ENCODE peak calls at places on chromosomes 12 and 14, in eight cellular contexts. One of them, this sample, is unnamed.

GRCh38 chr12:108117163-108117849 is 11.8 kb upstream of the WSCD2 start:
- DNase-seq in fibroblast of lung: no peak
- DNase-seq in hepatocyte: no peak
- DNase-seq in endothelial cell of umbilical vein: no peak
- DNase-seq in mammary epithelial cell: peak; percentile 61
- DNase-seq in GM23248: no peak
- DNase-seq in H1: no peak
- DNase-seq in PC-9: no peak
- DNase-seq in this sample: no peak

GRCh38 chr12:11170810-11171144 is 217 bp upstream of the SMIM10L1 start:
- DNase-seq in fibroblast of lung: no peak
- DNase-seq in hepatocyte: no peak
- DNase-seq in endothelial cell of umbilical vein: no peak
- DNase-seq in mammary epithelial cell: no peak
- DNase-seq in GM23248: no peak
- DNase-seq in H1: no peak
- DNase-seq in PC-9: no peak
- DNase-seq in this sample: peak; percentile 71

GRCh38 chr12:56628671-56629458 is 1.3 kb downstream of the BAZ2A start:
- DNase-seq in fibroblast of lung: peak; percentile 43
- DNase-seq in hepatocyte: peak; percentile 69
- DNase-seq in endothelial cell of umbilical vein: peak; percentile 80
- DNase-seq in mammary epithelial cell: peak; percentile 60
- DNase-seq in GM23248: peak; percentile 83
- DNase-seq in H1: no peak
- DNase-seq in PC-9: no peak
- DNase-seq in this sample: no peak

GRCh38 chr12:8609061-8609570 is 3.5 kb downstream of the AICDA start:
- DNase-seq in fibroblast of lung: peak; percentile 43
- DNase-seq in hepatocyte: peak; percentile 60
- DNase-seq in endothelial cell of umbilical vein: peak; percentile 67
- DNase-seq in mammary epithelial cell: peak; percentile 19
- DNase-seq in GM23248: peak; percentile 66
- DNase-seq in H1: no peak
- DNase-seq in PC-9: peak; percentile 33
- DNase-seq in this sample: peak; percentile 37

GRCh38 chr12:96907681-96908163 is 665 bp downstream of the NEDD1 start:
- DNase-seq in fibroblast of lung: peak; percentile 39
- DNase-seq in hepatocyte: peak; percentile 33
- DNase-seq in endothelial cell of umbilical vein: peak; percentile 59
- DNase-seq in mammary epithelial cell: peak; percentile 42
- DNase-seq in GM23248: peak; percentile 59
- DNase-seq in H1: no peak
- DNase-seq in PC-9: peak; percentile 8
- DNase-seq in this sample: no peak

GRCh38 chr14:72582582-72582981 is 311.3 kb downstream of the DPF3 start:
- DNase-seq in fibroblast of lung: no peak
- DNase-seq in hepatocyte: no peak
- DNase-seq in endothelial cell of umbilical vein: no peak
- DNase-seq in mammary epithelial cell: peak; percentile 15
- DNase-seq in GM23248: no peak
- DNase-seq in H1: no peak
- DNase-seq in PC-9: no peak
- DNase-seq in this sample: no peak

GRCh38 chr12:104549820-104550480 is 93.2 kb downstream of the CHST11 start:
- DNase-seq in fibroblast of lung: peak; percentile 69
- DNase-seq in hepatocyte: no peak
- DNase-seq in endothelial cell of umbilical vein: no peak
- DNase-seq in mammary epithelial cell: peak; percentile 55
- DNase-seq in GM23248: no peak
- DNase-seq in H1: no peak
- DNase-seq in PC-9: peak; percentile 21
- DNase-seq in this sample: no peak

GRCh38 chr12:124762791-124763593 is 100.7 kb downstream of the SCARB1 start:
- DNase-seq in fibroblast of lung: peak; percentile 84
- DNase-seq in hepatocyte: no peak
- DNase-seq in endothelial cell of umbilical vein: no peak
- DNase-seq in mammary epithelial cell: peak; percentile 88
- DNase-seq in GM23248: no peak
- DNase-seq in H1: no peak
- DNase-seq in PC-9: no peak
- DNase-seq in this sample: no peak

GRCh38 chr12:9902539-9903228 is 21.4 kb downstream of the KLRF2 start:
- DNase-seq in fibroblast of lung: no peak
- DNase-seq in hepatocyte: no peak
- DNase-seq in endothelial cell of umbilical vein: no peak
- DNase-seq in mammary epithelial cell: peak; percentile 48
- DNase-seq in GM23248: no peak
- DNase-seq in H1: no peak
- DNase-seq in PC-9: no peak
- DNase-seq in this sample: no peak

GRCh38 chr14:95518045-95518751 is 1.7 kb upstream of the SYNE3 start:
- DNase-seq in fibroblast of lung: peak; percentile 70
- DNase-seq in hepatocyte: no peak
- DNase-seq in endothelial cell of umbilical vein: peak; percentile 63
- DNase-seq in mammary epithelial cell: no peak
- DNase-seq in GM23248: peak; percentile 42
- DNase-seq in H1: no peak
- DNase-seq in PC-9: no peak
- DNase-seq in this sample: no peak

GRCh38 chr12:107318804-107319535 is 225.6 kb upstream of the CRY1 start:
- DNase-seq in fibroblast of lung: peak; percentile 79
- DNase-seq in hepatocyte: peak; percentile 42
- DNase-seq in endothelial cell of umbilical vein: peak; percentile 48
- DNase-seq in mammary epithelial cell: peak; percentile 65
- DNase-seq in GM23248: peak; percentile 67
- DNase-seq in H1: no peak
- DNase-seq in PC-9: peak; percentile 24
- DNase-seq in this sample: no peak

GRCh38 chr14:39467889-39468524 is 35.8 kb upstream of the FBXO33 start:
- DNase-seq in fibroblast of lung: peak; percentile 36
- DNase-seq in hepatocyte: peak; percentile 51
- DNase-seq in endothelial cell of umbilical vein: peak; percentile 8
- DNase-seq in mammary epithelial cell: peak; percentile 26
- DNase-seq in GM23248: peak; percentile 43
- DNase-seq in H1: peak; percentile 33
- DNase-seq in PC-9: peak; percentile 6
- DNase-seq in this sample: no peak

GRCh38 chr14:65431951-65432350 is 19.4 kb downstream of the FUT8 start:
- DNase-seq in fibroblast of lung: peak; percentile 76
- DNase-seq in hepatocyte: no peak
- DNase-seq in endothelial cell of umbilical vein: no peak
- DNase-seq in mammary epithelial cell: no peak
- DNase-seq in GM23248: peak; percentile 54
- DNase-seq in H1: no peak
- DNase-seq in PC-9: no peak
- DNase-seq in this sample: no peak

GRCh38 chr14:104556256-104557021 is 23.1 kb upstream of the C14orf180 start:
- DNase-seq in fibroblast of lung: no peak
- DNase-seq in hepatocyte: no peak
- DNase-seq in endothelial cell of umbilical vein: no peak
- DNase-seq in mammary epithelial cell: no peak
- DNase-seq in GM23248: no peak
- DNase-seq in H1: no peak
- DNase-seq in PC-9: no peak
- DNase-seq in this sample: no peak

GRCh38 chr14:90061849-90062794 is at the start of gene KCNK13:
- DNase-seq in fibroblast of lung: peak; percentile 11
- DNase-seq in hepatocyte: peak; percentile 35
- DNase-seq in endothelial cell of umbilical vein: peak; percentile 9
- DNase-seq in mammary epithelial cell: peak; percentile 28
- DNase-seq in GM23248: peak; percentile 20
- DNase-seq in H1: no peak
- DNase-seq in PC-9: no peak
- DNase-seq in this sample: no peak

GRCh38 chr14:35855886-35856481 is 29.8 kb downstream of the BRMS1L start:
- DNase-seq in fibroblast of lung: peak; percentile 53
- DNase-seq in hepatocyte: no peak
- DNase-seq in endothelial cell of umbilical vein: no peak
- DNase-seq in mammary epithelial cell: no peak
- DNase-seq in GM23248: no peak
- DNase-seq in H1: no peak
- DNase-seq in PC-9: no peak
- DNase-seq in this sample: no peak

GRCh38 chr14:20441466-20441865 is 5.5 kb upstream of the KLHL33 start:
- DNase-seq in fibroblast of lung: no peak
- DNase-seq in hepatocyte: no peak
- DNase-seq in endothelial cell of umbilical vein: no peak
- DNase-seq in mammary epithelial cell: no peak
- DNase-seq in GM23248: no peak
- DNase-seq in H1: no peak
- DNase-seq in PC-9: no peak
- DNase-seq in this sample: no peak

GRCh38 chr12:95951515-95951914 is 8.4 kb downstream of the AMDHD1 start:
- DNase-seq in fibroblast of lung: no peak
- DNase-seq in hepatocyte: no peak
- DNase-seq in endothelial cell of umbilical vein: no peak
- DNase-seq in mammary epithelial cell: no peak
- DNase-seq in GM23248: no peak
- DNase-seq in H1: no peak
- DNase-seq in PC-9: no peak
- DNase-seq in this sample: no peak

GRCh38 chr12:25013061-25013460 is 64.2 kb upstream of the BCAT1 start:
- DNase-seq in fibroblast of lung: no peak
- DNase-seq in hepatocyte: no peak
- DNase-seq in endothelial cell of umbilical vein: no peak
- DNase-seq in mammary epithelial cell: no peak
- DNase-seq in GM23248: no peak
- DNase-seq in H1: no peak
- DNase-seq in PC-9: no peak
- DNase-seq in this sample: no peak

GRCh38 chr12:25017336-25017735 is 68.4 kb upstream of the BCAT1 start:
- DNase-seq in fibroblast of lung: no peak
- DNase-seq in hepatocyte: no peak
- DNase-seq in endothelial cell of umbilical vein: no peak
- DNase-seq in mammary epithelial cell: peak; percentile 54
- DNase-seq in GM23248: no peak
- DNase-seq in H1: no peak
- DNase-seq in PC-9: no peak
- DNase-seq in this sample: no peak

GRCh38 chr12:25018146-25018545 is 69.2 kb upstream of the BCAT1 start:
- DNase-seq in fibroblast of lung: no peak
- DNase-seq in hepatocyte: no peak
- DNase-seq in endothelial cell of umbilical vein: no peak
- DNase-seq in mammary epithelial cell: no peak
- DNase-seq in GM23248: no peak
- DNase-seq in H1: no peak
- DNase-seq in PC-9: no peak
- DNase-seq in this sample: no peak

GRCh38 chr12:25009511-25010092 is 60.7 kb upstream of the BCAT1 start:
- DNase-seq in fibroblast of lung: no peak
- DNase-seq in hepatocyte: no peak
- DNase-seq in endothelial cell of umbilical vein: no peak
- DNase-seq in mammary epithelial cell: no peak
- DNase-seq in GM23248: no peak
- DNase-seq in H1: no peak
- DNase-seq in PC-9: no peak
- DNase-seq in this sample: no peak

DNA sequence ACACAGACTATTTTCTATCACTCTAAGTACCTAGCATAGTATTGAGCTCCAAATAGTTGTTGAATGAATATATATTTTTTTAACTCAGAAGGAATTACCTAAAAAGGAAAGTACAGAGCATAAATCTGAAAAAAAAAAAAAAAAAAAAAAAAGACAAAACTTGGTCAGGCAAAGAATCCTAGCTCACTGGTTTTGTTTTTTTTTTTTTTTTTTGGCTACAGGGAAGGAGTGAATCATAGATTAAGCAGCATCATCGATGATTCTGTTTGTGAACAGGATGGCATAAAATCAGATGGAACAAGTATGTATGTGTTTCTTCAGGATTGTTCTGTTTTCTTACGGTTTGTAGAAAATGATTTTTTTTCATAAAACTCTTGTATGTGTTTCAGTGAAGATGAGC is 66.1 kb upstream of the BCAT1 start:
- DNase-seq in fibroblast of lung: peak; percentile 62
- DNase-seq in hepatocyte: no peak
- DNase-seq in endothelial cell of umbilical vein: no peak
- DNase-seq in mammary epithelial cell: peak; percentile 41
- DNase-seq in GM23248: peak; percentile 26
- DNase-seq in H1: no peak
- DNase-seq in PC-9: no peak
- DNase-seq in this sample: no peak
- H3K27ac ChIP-seq in fibroblast of lung: no peak overlapping the region
- H3K27ac ChIP-seq in hepatocyte: no peak overlapping the region
- H3K27ac ChIP-seq in endothelial cell of umbilical vein: no peak overlapping the region
- H3K27ac ChIP-seq in mammary epithelial cell: no peak overlapping the region
- H3K27ac ChIP-seq in GM23248: no peak overlapping the region
- H3K27ac ChIP-seq in H1: no peak overlapping the region
- H3K27ac ChIP-seq in PC-9: no peak overlapping the region
- H3K27ac ChIP-seq in this sample: no peak overlapping the region

DNA sequence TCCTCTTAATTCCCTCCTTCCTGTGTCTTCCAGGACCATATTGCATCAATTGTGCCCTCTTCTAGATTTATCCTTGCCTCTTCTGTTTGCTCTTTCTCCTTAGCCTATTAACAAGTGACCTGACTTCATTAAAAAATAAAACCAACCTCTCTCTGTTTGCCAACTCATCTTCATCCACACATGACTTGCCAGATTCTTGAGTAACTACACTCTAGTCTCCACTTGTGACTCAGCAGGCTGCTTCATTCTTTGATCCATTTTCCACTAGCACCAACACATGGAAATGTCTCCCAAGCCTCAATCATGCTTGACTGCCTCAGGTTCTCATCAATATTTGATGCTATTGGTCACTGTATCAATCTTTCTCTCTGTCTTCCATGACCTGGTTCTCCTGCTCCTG is 492.4 kb upstream of the TMPO start:
- DNase-seq in fibroblast of lung: no peak
- DNase-seq in hepatocyte: no peak
- DNase-seq in endothelial cell of umbilical vein: no peak
- DNase-seq in mammary epithelial cell: peak; percentile 29
- DNase-seq in GM23248: no peak
- DNase-seq in H1: no peak
- DNase-seq in PC-9: no peak
- DNase-seq in this sample: no peak
- H3K4me3 ChIP-seq in fibroblast of lung: no peak overlapping the region
- H3K4me3 ChIP-seq in hepatocyte: no peak overlapping the region
- H3K4me3 ChIP-seq in endothelial cell of umbilical vein: no peak overlapping the region
- H3K4me3 ChIP-seq in mammary epithelial cell: no peak overlapping the region
- H3K4me3 ChIP-seq in GM23248: no peak overlapping the region
- H3K4me3 ChIP-seq in H1: no peak overlapping the region
- H3K4me3 ChIP-seq in PC-9: no peak overlapping the region
- H3K4me3 ChIP-seq in this sample: no peak overlapping the region

DNA sequence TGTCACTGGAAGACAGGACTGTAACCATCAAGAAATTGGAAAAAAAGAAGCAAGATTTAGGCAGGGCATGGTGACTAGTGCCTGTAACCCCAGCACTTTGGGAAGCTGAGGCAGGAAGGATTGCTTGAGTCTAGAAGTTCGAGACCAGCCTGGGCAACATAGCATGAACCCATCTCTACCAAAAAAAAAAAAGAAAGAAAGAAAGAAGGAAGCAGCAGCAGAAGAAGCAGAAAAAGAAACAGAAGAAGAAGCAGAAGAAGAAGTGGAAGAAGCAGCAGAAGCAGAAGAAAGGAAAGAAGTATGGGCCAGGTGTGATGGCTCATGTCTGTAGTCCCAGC is 30.5 kb upstream of the LGALS3 start:
- DNase-seq in fibroblast of lung: no peak
- DNase-seq in hepatocyte: no peak
- DNase-seq in endothelial cell of umbilical vein: no peak
- DNase-seq in mammary epithelial cell: no peak
- DNase-seq in GM23248: no peak
- DNase-seq in H1: no peak
- DNase-seq in PC-9: no peak
- DNase-seq in this sample: no peak
- TF ChIP-seq EZH2 in fibroblast of lung: no peak
- TF ChIP-seq EZH2 in hepatocyte: no peak
- TF ChIP-seq EZH2 in endothelial cell of umbilical vein: no peak
- TF ChIP-seq EZH2 in mammary epithelial cell: no peak
- TF ChIP-seq EZH2 in GM23248: no peak
- TF ChIP-seq EZH2 in H1: no peak
- TF ChIP-seq EZH2 in PC-9: no peak
- TF ChIP-seq EZH2 in this sample: no peak

GRCh38 chr12:130875193-130875592 is 3.3 kb downstream of the RAN start:
- DNase-seq in fibroblast of lung: no peak
- DNase-seq in hepatocyte: no peak
- DNase-seq in endothelial cell of umbilical vein: no peak
- DNase-seq in mammary epithelial cell: no peak
- DNase-seq in GM23248: no peak
- DNase-seq in H1: no peak
- DNase-seq in PC-9: no peak
- DNase-seq in this sample: no peak
- H3K27ac ChIP-seq in fibroblast of lung: no peak overlapping the region
- H3K27ac ChIP-seq in hepatocyte: no peak overlapping the region
- H3K27ac ChIP-seq in endothelial cell of umbilical vein: no peak overlapping the region
- H3K27ac ChIP-seq in mammary epithelial cell: no peak overlapping the region
- H3K27ac ChIP-seq in GM23248: no peak overlapping the region
- H3K27ac ChIP-seq in H1: no peak overlapping the region
- H3K27ac ChIP-seq in PC-9: no peak overlapping the region
- H3K27ac ChIP-seq in this sample: no peak overlapping the region

This sample was measured in SK-N-MC.